ENCODE peak calls at places on chromosomes 11 and 22, in ten cellular contexts. F is left ventricle myocardium inferior, X is prostate gland, I is A549, B is hepatocyte, Y is fibroblast of pulmonary artery, E is cardiac muscle cell, W is ascending aorta, L is foreskin fibroblast, T is AG09309. J is an unnamed sample.

GRCh38 chr11:45354976-45355705 is 69.0 kb upstream of the SYT13 start:
- DNase-seq in F (peak; percentile 90), X (peak; percentile 60), I (peak; percentile 48), B (peak; percentile 93), Y (peak; percentile 61), E (peak; percentile 89), W (peak; percentile 33), L (peak; percentile 22), T (no peak), J (no peak)

GRCh38 chr22:30046716-30047363 is 33.4 kb upstream of the HORMAD2 start:
- DNase-seq in F (no peak), X (no peak), I (no peak), B (no peak), Y (no peak), E (no peak), W (no peak), L (no peak), T (no peak), J (no peak)

GRCh38 chr11:96052921-96053631 is 129.2 kb upstream of the MTMR2 start:
- DNase-seq in F (no peak), X (no peak), I (no peak), B (no peak), Y (peak; percentile 50), E (no peak), W (no peak), L (peak; percentile 37), T (no peak), J (no peak)

GRCh38 chr11:133957926-133958325 is 1.2 kb upstream of the IGSF9B start:
- DNase-seq in F (no peak), X (no peak), I (no peak), B (no peak), Y (no peak), E (no peak), W (no peak), L (no peak), T (no peak), J (no peak)

GRCh38 chr11:8263109-8263768 is 439 bp downstream of the LMO1 start:
- DNase-seq in F (no peak), X (no peak), I (no peak), B (no peak), Y (no peak), E (peak; percentile 55), W (no peak), L (no peak), T (no peak), J (no peak)

GRCh38 chr22:46942816-46943783 is 180.7 kb downstream of the TBC1D22A start:
- DNase-seq in F (peak; percentile 41), X (no peak), I (no peak), B (no peak), Y (no peak), E (no peak), W (no peak), L (no peak), T (no peak), J (no peak)

GRCh38 chr11:30553521-30554110 is 32.5 kb downstream of the MPPED2 start:
- DNase-seq in F (no peak), X (no peak), I (no peak), B (no peak), Y (no peak), E (no peak), W (no peak), L (no peak), T (no peak), J (no peak)

GRCh38 chr11:75103380-75104026 is 6.8 kb upstream of the OR2AT4 start:
- DNase-seq in F (no peak), X (no peak), I (no peak), B (no peak), Y (peak; percentile 34), E (no peak), W (no peak), L (peak; percentile 53), T (peak; percentile 41), J (peak; percentile 29)

GRCh38 chr11:20669833-20670684 is 673 bp downstream of the NELL1 start:
- DNase-seq in F (no peak), X (no peak), I (no peak), B (no peak), Y (no peak), E (peak; percentile 18), W (no peak), L (no peak), T (no peak), J (no peak)

GRCh38 chr11:61610905-61611304 is 30.0 kb upstream of the SYT7 start:
- DNase-seq in F (peak; percentile 69), X (no peak), I (no peak), B (no peak), Y (no peak), E (no peak), W (no peak), L (no peak), T (no peak), J (no peak)

GRCh38 chr11:108616549-108616948 is 23.0 kb upstream of the EXPH5 start:
- DNase-seq in F (no peak), X (no peak), I (peak; percentile 79), B (peak; percentile 16), Y (peak; percentile 92), E (no peak), W (no peak), L (peak; percentile 45), T (peak; percentile 56), J (no peak)

GRCh38 chr22:35540600-35541253 is at the start of gene RASD2:
- DNase-seq in F (peak; percentile 48), X (peak; percentile 24), I (peak; percentile 51), B (peak; percentile 60), Y (no peak), E (peak; percentile 51), W (no peak), L (no peak), T (no peak), J (no peak)

DNA sequence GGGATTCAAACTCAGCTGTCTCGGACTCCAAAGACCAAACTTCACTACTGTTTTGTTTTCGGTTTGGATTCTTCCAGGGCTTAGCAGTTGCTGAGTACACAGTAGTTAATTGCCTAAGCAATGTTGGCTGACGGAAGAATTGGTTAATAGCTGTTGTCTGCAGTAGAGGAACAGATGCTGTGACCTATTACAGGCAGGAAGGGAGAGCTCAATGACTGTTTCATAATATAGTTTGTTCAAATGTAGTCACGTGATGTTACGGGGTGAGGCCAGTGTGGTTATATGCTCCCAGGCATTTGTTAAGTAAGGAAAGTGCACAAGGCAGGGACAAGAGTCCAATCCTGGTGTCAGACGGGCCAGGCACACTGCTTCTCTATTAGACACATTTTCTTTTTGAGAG is 222.6 kb upstream of the CCDC90B start:
- DNase-seq in F (no peak), X (no peak), I (no peak), B (peak; percentile 79), Y (no peak), E (no peak), W (no peak), L (no peak), T (no peak), J (no peak)
- TF ChIP-seq CTCF in F (no peak), X (no peak), I (no peak), B (no peak), Y (no peak), E (no peak), W (no peak), L (no peak), T (no peak), J (no peak)

DNA sequence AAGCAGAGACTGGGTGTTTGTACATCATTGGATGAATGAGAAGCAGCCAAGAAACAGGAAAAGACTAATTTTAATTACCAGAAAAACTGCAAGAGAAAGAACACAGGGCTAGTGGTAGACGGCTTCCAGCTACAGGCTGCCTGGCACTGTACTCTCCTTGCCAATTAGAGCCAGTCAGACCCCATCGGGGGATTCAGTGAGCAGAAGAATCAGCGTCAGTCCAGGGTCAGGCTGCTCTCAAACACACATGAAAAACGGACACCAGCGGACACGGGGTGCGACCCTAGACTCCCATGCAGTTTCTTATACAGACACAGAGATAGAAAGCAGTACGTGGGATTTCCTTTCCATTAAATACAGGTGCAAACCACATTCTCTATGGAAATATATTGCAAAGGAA is 1.1 kb upstream of the CNTN5 start:
- DNase-seq in F (no peak), X (no peak), I (no peak), B (no peak), Y (no peak), E (no peak), W (no peak), L (no peak), T (no peak), J (no peak)
- H3K4me3 ChIP-seq in F (no peak overlapping the region), X (no peak overlapping the region), I (no peak overlapping the region), B (peak overlapping the region; percentile 49), Y (no peak overlapping the region), E (no peak overlapping the region), W (peak overlapping the region; percentile 57), L (no peak overlapping the region), T (no peak overlapping the region), J (no peak overlapping the region)

DNA sequence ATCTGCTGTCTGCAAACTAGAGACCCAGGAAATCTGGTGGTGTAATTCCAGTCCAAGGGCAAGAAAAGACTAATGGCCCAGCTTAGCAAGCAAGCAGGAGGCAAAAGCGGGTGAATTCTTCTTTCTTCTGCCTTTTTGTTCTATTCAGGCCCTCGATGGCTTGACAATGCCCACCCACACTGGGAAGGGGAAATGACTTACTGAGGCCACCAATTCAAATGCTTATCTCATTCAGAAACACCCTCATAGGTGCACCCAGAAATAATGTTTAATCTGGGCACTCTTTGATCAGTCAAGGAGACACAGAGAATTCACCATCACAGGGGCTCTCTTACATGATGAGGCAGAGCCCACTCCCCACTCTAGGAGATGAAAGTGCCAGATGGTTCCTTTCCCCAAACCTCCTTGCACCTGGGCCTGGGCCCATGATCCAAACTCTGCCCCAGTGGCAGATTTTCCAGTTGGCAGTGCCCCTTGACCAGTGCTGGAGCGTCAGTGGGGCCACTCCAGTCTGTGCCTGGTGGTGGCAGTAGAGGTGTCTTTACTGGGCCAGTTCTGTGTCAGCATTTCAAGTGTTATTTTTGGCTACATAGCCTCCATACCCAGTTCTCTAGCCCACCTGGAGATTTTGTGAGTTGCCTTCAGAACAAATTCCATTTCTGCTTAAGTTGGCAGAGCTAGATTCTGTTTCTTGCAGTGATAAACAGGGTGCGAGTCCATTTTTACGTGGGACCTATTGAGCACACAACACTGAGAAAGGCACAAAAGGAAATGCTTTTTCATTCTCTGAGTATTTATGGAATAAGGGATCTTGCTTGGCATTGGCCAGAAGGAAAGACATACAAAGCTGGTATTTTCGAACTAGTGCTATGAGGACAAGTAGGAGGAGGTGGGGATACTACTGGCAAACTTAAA is 7.5 kb downstream of the ELMOD1 start:
- DNase-seq in F (no peak), X (no peak), I (peak; percentile 22), B (peak; percentile 23), Y (peak; percentile 14), E (peak; percentile 63), W (no peak), L (no peak), T (no peak), J (no peak)
- TF ChIP-seq CTCF in F (peak; percentile 28), X (no peak), I (no peak), B (peak; percentile 29), Y (peak; percentile 52), E (peak; percentile 54), W (no peak), L (peak; percentile 36), T (peak; percentile 46), J (peak; percentile 34)

DNA sequence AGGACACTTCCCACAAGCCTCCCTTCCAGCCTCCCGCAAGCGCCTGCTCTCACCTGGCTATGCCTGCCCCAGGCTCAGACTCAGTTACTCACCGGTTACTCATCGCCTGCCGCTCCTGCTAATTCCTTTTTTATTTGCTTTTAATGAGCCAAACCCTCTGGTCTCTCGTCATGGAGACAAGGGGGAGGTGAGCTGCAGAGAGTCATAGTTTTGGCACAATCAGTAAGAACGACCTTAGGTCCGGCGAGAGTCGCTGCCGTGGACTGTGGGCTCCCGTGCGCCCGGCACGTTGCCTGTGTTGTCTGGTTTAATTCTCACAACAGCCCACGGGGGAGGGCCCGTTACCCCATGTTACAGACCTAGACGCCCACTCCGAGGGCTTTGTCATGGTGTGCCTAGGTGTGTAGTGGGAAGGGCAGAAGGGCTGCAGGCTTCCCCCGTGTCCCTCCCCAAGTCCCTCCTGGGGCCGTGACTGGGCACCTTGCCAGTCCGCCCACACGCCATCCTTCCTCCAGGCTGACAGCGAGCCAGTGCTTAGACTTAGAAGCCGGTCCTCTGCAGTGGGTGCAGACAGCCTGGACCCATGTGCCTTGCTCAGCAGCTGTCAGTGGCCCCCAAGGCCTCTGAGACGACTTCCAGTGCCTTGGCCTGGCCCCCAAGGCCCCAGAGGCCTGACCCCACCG is 42.2 kb downstream of the WNT7B start:
- DNase-seq in F (no peak), X (no peak), I (peak; percentile 85), B (peak; percentile 45), Y (peak; percentile 57), E (peak; percentile 5), W (no peak), L (peak; percentile 58), T (peak; percentile 68), J (peak; percentile 76)
- H3K4me3 ChIP-seq in F (no peak overlapping the region), X (no peak overlapping the region), I (peak overlapping the region; percentile 34), B (no peak overlapping the region), Y (no peak overlapping the region), E (no peak overlapping the region), W (peak overlapping the region; percentile 42), L (no peak overlapping the region), T (peak overlapping the region; percentile 32), J (peak overlapping the region; percentile 43)